ENCODE peak calls at places on chromosomes 16 and 17, in six cellular contexts. S, B, K, W, P and A are unnamed samples.

GRCh38 chr17:19461681-19462080 is 50.6 kb downstream of the RNF112 start:
- DNase-seq in K (no peak), S (no peak), B (no peak), W (no peak), P (no peak), A (no peak)

GRCh38 chr17:75034236-75034908 is 12.4 kb downstream of the ATP5PD start:
- DNase-seq in P (peak; percentile 73), W (peak; percentile 49), B (peak; percentile 96), S (peak; percentile 95), K (peak; percentile 97), A (peak; percentile 69)

GRCh38 chr17:81967533-81968395 is 6.8 kb upstream of the NOTUM start:
- DNase-seq in K (peak; percentile 94), P (no peak), S (peak; percentile 93), B (peak; percentile 89), W (no peak), A (no peak)

GRCh38 chr16:66070140-66070887 is 296.2 kb upstream of the CDH5 start:
- DNase-seq in S (peak; percentile 92), W (no peak), K (no peak), B (no peak), P (peak; percentile 82), A (peak; percentile 38)

GRCh38 chr17:4599505-4600281 is 15.4 kb downstream of the SMTNL2 start:
- DNase-seq in B (no peak), W (no peak), K (no peak), S (peak; percentile 75), P (no peak), A (no peak)

GRCh38 chr17:73640691-73641090 is 3.6 kb downstream of the SDK2 start:
- DNase-seq in K (no peak), B (no peak), W (no peak), S (no peak), P (no peak), A (no peak)

GRCh38 chr16:1784977-1785845 is 2.5 kb downstream of the NUBP2 start:
- DNase-seq in K (no peak), B (no peak), W (no peak), S (no peak), P (no peak), A (no peak)

GRCh38 chr16:15855704-15856003 is 1.2 kb downstream of the MYH11 start:
- DNase-seq in B (no peak), W (no peak), P (no peak), S (no peak), K (no peak), A (no peak)

GRCh38 chr17:42286411-42287295 is 1.6 kb upstream of the STAT5A start:
- DNase-seq in S (peak; percentile 78), P (no peak), B (no peak), K (no peak), W (no peak), A (no peak)

GRCh38 chr16:49986351-49987124 is 38.5 kb upstream of the CNEP1R1 start:
- DNase-seq in K (no peak), W (no peak), B (no peak), S (no peak), P (no peak), A (no peak)

GRCh38 chr17:45096141-45096540 is 35.0 kb downstream of the NMT1 start:
- DNase-seq in S (no peak), P (no peak), B (no peak), W (peak; percentile 14), K (no peak), A (no peak)

GRCh38 chr17:64964796-64965195 is 45.5 kb upstream of the LRRC37A3 start:
- DNase-seq in K (no peak), P (no peak), W (no peak), S (no peak), B (no peak), A (no peak)

GRCh38 chr17:3804503-3804931 is 3.5 kb upstream of the ITGAE start:
- DNase-seq in S (no peak), W (no peak), K (no peak), P (no peak), B (peak; percentile 42), A (no peak)

GRCh38 chr16:66287416-66287815 is 79.1 kb upstream of the CDH5 start:
- DNase-seq in B (no peak), P (no peak), K (no peak), W (no peak), S (peak; percentile 20), A (no peak)

GRCh38 chr16:3235856-3236669 is 1.1 kb upstream of the ZNF200 start:
- DNase-seq in S (peak; percentile 70), K (no peak), W (no peak), P (no peak), B (peak; percentile 20), A (peak; percentile 45)

GRCh38 chr16:75519175-75519574 is 16.7 kb downstream of the CHST5 start:
- DNase-seq in B (no peak), W (no peak), K (no peak), S (no peak), P (no peak), A (no peak)

GRCh38 chr17:14058051-14058450 is 11.3 kb upstream of the COX10 start:
- DNase-seq in W (no peak), S (no peak), K (no peak), B (no peak), P (no peak), A (no peak)

GRCh38 chr17:17044846-17045561 is 2.7 kb downstream of the MPRIP start:
- DNase-seq in B (no peak), W (no peak), P (peak; percentile 26), S (peak; percentile 74), K (peak; percentile 83), A (no peak)